ENCODE peak calls at places on chromosomes 4 and X, in seven cellular contexts. R is activated naive CD4-positive, alpha-beta T cell; K is AG04450; E is kidney tubule cell; G is IMR-90; D is head of caudate nucleus; W is activated CD4-positive, alpha-beta T cell treated with anti-CD3 and anti-CD28 coated beads for 1 hour. Z is an unnamed sample.

GRCh38 chrX:31178769-31179125 is 106.9 kb upstream of the FTHL17 start:
- DNase-seq in R (no peak), K (no peak), E (no peak), G (no peak), D (no peak), W (no peak), Z (no peak)

GRCh38 chrX:39813631-39814246 is 284.0 kb downstream of the BCOR start:
- DNase-seq in R (no peak), K (no peak), E (peak), G (peak), D (peak), W (no peak), Z (no peak)

GRCh38 chrX:119758682-119759332 is 419 bp downstream of the SOWAHD start:
- DNase-seq in R (peak), K (no peak), E (peak), G (no peak), D (no peak), W (peak), Z (peak)

GRCh38 chr4:15173251-15173650 is 171.0 kb downstream of the CPEB2 start:
- DNase-seq in R (no peak), K (no peak), E (no peak), G (no peak), D (no peak), W (no peak), Z (no peak)

GRCh38 chr4:57668621-57669020 is 558.4 kb upstream of the IGFBP7 start:
- DNase-seq in R (no peak), K (no peak), E (peak), G (no peak), D (no peak), W (no peak), Z (no peak)

GRCh38 chr4:54277691-54278090 is 48.6 kb downstream of the PDGFRA start:
- DNase-seq in R (no peak), K (peak), E (peak), G (peak), D (no peak), W (no peak), Z (no peak)

GRCh38 chrX:16585486-16586370 is 64.2 kb upstream of the S100G start:
- DNase-seq in R (no peak), K (no peak), E (no peak), G (no peak), D (no peak), W (no peak), Z (no peak)

GRCh38 chr4:123506311-123506685 is 109.7 kb downstream of the SPRY1 start:
- DNase-seq in R (no peak), K (no peak), E (no peak), G (no peak), D (no peak), W (no peak), Z (no peak)

Z was measured in stimulated activated effector memory CD8-positive, alpha-beta T cell treated with anti-CD3 and anti-CD28 coated beads, Interleukin-12 subunit alpha, Interleukin-12 subunit beta, amount 100 ng/mL, for 72 hours.